ENCODE peak calls at places on chromosomes 6 and 20, in eight cellular contexts. One of them, this sample, is unnamed.

GRCh38 chr6:22106445-22106844 is 190.4 kb downstream of the PRL start:
- DNase-seq in fibroblast of pulmonary artery: no peak
- DNase-seq in KBM-7: no peak
- DNase-seq in left ventricle myocardium inferior: no peak
- DNase-seq in GM03348: no peak
- DNase-seq in neuronal stem cell: no peak
- DNase-seq in brain microvascular endothelial cell: no peak
- DNase-seq in cardiac fibroblast: no peak
- DNase-seq in this sample: no peak

GRCh38 chr6:83815631-83816030 is 37.5 kb upstream of the RIPPLY2 start:
- DNase-seq in fibroblast of pulmonary artery: peak
- DNase-seq in KBM-7: no peak
- DNase-seq in left ventricle myocardium inferior: no peak
- DNase-seq in GM03348: no peak
- DNase-seq in neuronal stem cell: no peak
- DNase-seq in brain microvascular endothelial cell: peak
- DNase-seq in cardiac fibroblast: peak
- DNase-seq in this sample: no peak

GRCh38 chr6:123808556-123808955 is 4.9 kb downstream of the NKAIN2 start:
- DNase-seq in fibroblast of pulmonary artery: no peak
- DNase-seq in KBM-7: no peak
- DNase-seq in left ventricle myocardium inferior: no peak
- DNase-seq in GM03348: no peak
- DNase-seq in neuronal stem cell: no peak
- DNase-seq in brain microvascular endothelial cell: no peak
- DNase-seq in cardiac fibroblast: no peak
- DNase-seq in this sample: no peak

GRCh38 chr6:3816251-3816650 is 32.9 kb upstream of the FAM50B start:
- DNase-seq in fibroblast of pulmonary artery: no peak
- DNase-seq in KBM-7: no peak
- DNase-seq in left ventricle myocardium inferior: no peak
- DNase-seq in GM03348: no peak
- DNase-seq in neuronal stem cell: no peak
- DNase-seq in brain microvascular endothelial cell: no peak
- DNase-seq in cardiac fibroblast: no peak
- DNase-seq in this sample: no peak

GRCh38 chr20:58523072-58523681 is 8.0 kb upstream of the APCDD1L start:
- DNase-seq in fibroblast of pulmonary artery: no peak
- DNase-seq in KBM-7: no peak
- DNase-seq in left ventricle myocardium inferior: no peak
- DNase-seq in GM03348: no peak
- DNase-seq in neuronal stem cell: peak
- DNase-seq in brain microvascular endothelial cell: no peak
- DNase-seq in cardiac fibroblast: no peak
- DNase-seq in this sample: no peak

GRCh38 chr6:46263709-46264091 is 92.9 kb upstream of the ENPP5 start:
- DNase-seq in fibroblast of pulmonary artery: peak
- DNase-seq in KBM-7: no peak
- DNase-seq in left ventricle myocardium inferior: no peak
- DNase-seq in GM03348: peak
- DNase-seq in neuronal stem cell: no peak
- DNase-seq in brain microvascular endothelial cell: no peak
- DNase-seq in cardiac fibroblast: peak
- DNase-seq in this sample: no peak

GRCh38 chr20:43284481-43284880 is 94.8 kb upstream of the PTPRT start:
- DNase-seq in fibroblast of pulmonary artery: no peak
- DNase-seq in KBM-7: peak
- DNase-seq in left ventricle myocardium inferior: no peak
- DNase-seq in GM03348: no peak
- DNase-seq in neuronal stem cell: no peak
- DNase-seq in brain microvascular endothelial cell: no peak
- DNase-seq in cardiac fibroblast: no peak
- DNase-seq in this sample: no peak

GRCh38 chr6:149060985-149061760 is 256.3 kb upstream of the TAB2 start:
- DNase-seq in fibroblast of pulmonary artery: peak
- DNase-seq in KBM-7: no peak
- DNase-seq in left ventricle myocardium inferior: no peak
- DNase-seq in GM03348: no peak
- DNase-seq in neuronal stem cell: no peak
- DNase-seq in brain microvascular endothelial cell: peak
- DNase-seq in cardiac fibroblast: peak
- DNase-seq in this sample: no peak

GRCh38 chr20:49948809-49949507 is 12.8 kb downstream of the RNF114 start:
- DNase-seq in fibroblast of pulmonary artery: peak
- DNase-seq in KBM-7: no peak
- DNase-seq in left ventricle myocardium inferior: no peak
- DNase-seq in GM03348: peak
- DNase-seq in neuronal stem cell: no peak
- DNase-seq in brain microvascular endothelial cell: peak
- DNase-seq in cardiac fibroblast: peak
- DNase-seq in this sample: no peak

GRCh38 chr20:50368813-50369224 is 141.4 kb upstream of the PTPN1 start:
- DNase-seq in fibroblast of pulmonary artery: peak
- DNase-seq in KBM-7: no peak
- DNase-seq in left ventricle myocardium inferior: no peak
- DNase-seq in GM03348: no peak
- DNase-seq in neuronal stem cell: no peak
- DNase-seq in brain microvascular endothelial cell: peak
- DNase-seq in cardiac fibroblast: peak
- DNase-seq in this sample: no peak

GRCh38 chr20:25128649-25129048 is 46.7 kb upstream of the VSX1 start:
- DNase-seq in fibroblast of pulmonary artery: no peak
- DNase-seq in KBM-7: no peak
- DNase-seq in left ventricle myocardium inferior: no peak
- DNase-seq in GM03348: no peak
- DNase-seq in neuronal stem cell: no peak
- DNase-seq in brain microvascular endothelial cell: no peak
- DNase-seq in cardiac fibroblast: no peak
- DNase-seq in this sample: no peak

GRCh38 chr6:117615981-117616961 is 14.0 kb upstream of the GOPC start:
- DNase-seq in fibroblast of pulmonary artery: no peak
- DNase-seq in KBM-7: no peak
- DNase-seq in left ventricle myocardium inferior: no peak
- DNase-seq in GM03348: no peak
- DNase-seq in neuronal stem cell: no peak
- DNase-seq in brain microvascular endothelial cell: peak
- DNase-seq in cardiac fibroblast: no peak
- DNase-seq in this sample: no peak

GRCh38 chr20:31894980-31895675 is 24.7 kb downstream of the TTLL9 start:
- DNase-seq in fibroblast of pulmonary artery: peak
- DNase-seq in KBM-7: peak
- DNase-seq in left ventricle myocardium inferior: peak
- DNase-seq in GM03348: peak
- DNase-seq in neuronal stem cell: no peak
- DNase-seq in brain microvascular endothelial cell: peak
- DNase-seq in cardiac fibroblast: peak
- DNase-seq in this sample: peak

GRCh38 chr6:152096863-152097496 is 289.5 kb downstream of the ESR1 start:
- DNase-seq in fibroblast of pulmonary artery: peak
- DNase-seq in KBM-7: no peak
- DNase-seq in left ventricle myocardium inferior: no peak
- DNase-seq in GM03348: peak
- DNase-seq in neuronal stem cell: no peak
- DNase-seq in brain microvascular endothelial cell: peak
- DNase-seq in cardiac fibroblast: peak
- DNase-seq in this sample: no peak

GRCh38 chr20:62370115-62370806 is 3.1 kb upstream of the LAMA5 start:
- DNase-seq in fibroblast of pulmonary artery: peak
- DNase-seq in KBM-7: no peak
- DNase-seq in left ventricle myocardium inferior: no peak
- DNase-seq in GM03348: peak
- DNase-seq in neuronal stem cell: no peak
- DNase-seq in brain microvascular endothelial cell: no peak
- DNase-seq in cardiac fibroblast: peak
- DNase-seq in this sample: no peak

GRCh38 chr6:112773217-112773616 is 426.1 kb downstream of the RFPL4B start:
- DNase-seq in fibroblast of pulmonary artery: no peak
- DNase-seq in KBM-7: no peak
- DNase-seq in left ventricle myocardium inferior: no peak
- DNase-seq in GM03348: peak
- DNase-seq in neuronal stem cell: no peak
- DNase-seq in brain microvascular endothelial cell: no peak
- DNase-seq in cardiac fibroblast: no peak
- DNase-seq in this sample: no peak

GRCh38 chr20:59810376-59811187 is 122.9 kb downstream of the SYCP2 start:
- DNase-seq in fibroblast of pulmonary artery: no peak
- DNase-seq in KBM-7: no peak
- DNase-seq in left ventricle myocardium inferior: no peak
- DNase-seq in GM03348: no peak
- DNase-seq in neuronal stem cell: peak
- DNase-seq in brain microvascular endothelial cell: no peak
- DNase-seq in cardiac fibroblast: no peak
- DNase-seq in this sample: no peak

GRCh38 chr6:53793318-53793975 is 1.4 kb upstream of the LRRC1 start:
- DNase-seq in fibroblast of pulmonary artery: peak
- DNase-seq in KBM-7: peak
- DNase-seq in left ventricle myocardium inferior: no peak
- DNase-seq in GM03348: peak
- DNase-seq in neuronal stem cell: peak
- DNase-seq in brain microvascular endothelial cell: peak
- DNase-seq in cardiac fibroblast: peak
- DNase-seq in this sample: peak

GRCh38 chr6:170229396-170229795 is 61.5 kb downstream of the DLL1 start:
- DNase-seq in fibroblast of pulmonary artery: no peak
- DNase-seq in KBM-7: no peak
- DNase-seq in left ventricle myocardium inferior: peak
- DNase-seq in GM03348: no peak
- DNase-seq in neuronal stem cell: no peak
- DNase-seq in brain microvascular endothelial cell: no peak
- DNase-seq in cardiac fibroblast: no peak
- DNase-seq in this sample: no peak

GRCh38 chr6:106591111-106591825 is 38.0 kb downstream of the RTN4IP1 start:
- DNase-seq in fibroblast of pulmonary artery: peak
- DNase-seq in KBM-7: no peak
- DNase-seq in left ventricle myocardium inferior: no peak
- DNase-seq in GM03348: peak
- DNase-seq in neuronal stem cell: no peak
- DNase-seq in brain microvascular endothelial cell: peak
- DNase-seq in cardiac fibroblast: peak
- DNase-seq in this sample: no peak

GRCh38 chr6:6588924-6589696 is 590 bp downstream of the LY86 start:
- DNase-seq in fibroblast of pulmonary artery: no peak
- DNase-seq in KBM-7: no peak
- DNase-seq in left ventricle myocardium inferior: no peak
- DNase-seq in GM03348: no peak
- DNase-seq in neuronal stem cell: no peak
- DNase-seq in brain microvascular endothelial cell: no peak
- DNase-seq in cardiac fibroblast: no peak
- DNase-seq in this sample: peak

GRCh38 chr20:17662333-17663039 is 19.6 kb downstream of the RRBP1 start:
- DNase-seq in fibroblast of pulmonary artery: peak
- DNase-seq in KBM-7: no peak
- DNase-seq in left ventricle myocardium inferior: no peak
- DNase-seq in GM03348: peak
- DNase-seq in neuronal stem cell: no peak
- DNase-seq in brain microvascular endothelial cell: peak
- DNase-seq in cardiac fibroblast: peak
- DNase-seq in this sample: no peak

This sample was measured in NAMALWA.